ENCODE peak calls at places on chromosomes 6 and 20, in five cellular contexts. V is A549, A is K562, X is HepG2, D is H1. B is an unnamed sample.

GRCh38 chr6:158861686-158862381 is 42.7 kb upstream of the EZR start:
- DNase-seq in V (no peak), A (no peak), X (no peak), D (no peak), B (no peak)

GRCh38 chr6:156994215-156995076 is 217.3 kb downstream of the ARID1B start:
- DNase-seq in V (no peak), A (no peak), X (no peak), D (no peak), B (no peak)

GRCh38 chr6:2786269-2786668 is 21.1 kb downstream of the WRNIP1 start:
- DNase-seq in V (no peak), A (no peak), X (no peak), D (no peak), B (no peak)

GRCh38 chr6:125220712-125221111 is 67.1 kb downstream of the TPD52L1 start:
- DNase-seq in V (no peak), A (no peak), X (no peak), D (no peak), B (no peak)

GRCh38 chr6:52288216-52288615 is 3.7 kb upstream of the MCM3 start:
- DNase-seq in V (no peak), A (no peak), X (no peak), D (no peak), B (no peak)

GRCh38 chr6:44002071-44002590 is 125.1 kb downstream of the MRPL14 start:
- DNase-seq in V (peak), A (no peak), X (peak), D (peak), B (no peak)

GRCh38 chr6:72760130-72760793 is 138.4 kb downstream of the KCNQ5 start:
- DNase-seq in V (no peak), A (no peak), X (no peak), D (no peak), B (no peak)

GRCh38 chr20:53848304-53848703 is 222.1 kb downstream of the BCAS1 start:
- DNase-seq in V (no peak), A (no peak), X (no peak), D (no peak), B (no peak)

GRCh38 chr6:12890171-12890790 is 173.7 kb downstream of the PHACTR1 start:
- DNase-seq in V (peak), A (peak), X (peak), D (no peak), B (no peak)

GRCh38 chr6:21578523-21578922 is 15.0 kb upstream of the SOX4 start:
- DNase-seq in V (no peak), A (no peak), X (no peak), D (no peak), B (no peak)

GRCh38 chr6:56101141-56101553 is 146.2 kb downstream of the COL21A1 start:
- DNase-seq in V (peak), A (no peak), X (peak), D (no peak), B (no peak)

GRCh38 chr20:53598140-53599038 is 4.8 kb upstream of the ZNF217 start:
- DNase-seq in V (no peak), A (no peak), X (no peak), D (no peak), B (no peak)

GRCh38 chr20:60808701-60809100 is 443.4 kb upstream of the CDH4 start:
- DNase-seq in V (no peak), A (no peak), X (no peak), D (no peak), B (no peak)

GRCh38 chr20:36549942-36550796 is 8.8 kb downstream of the MYL9 start:
- DNase-seq in V (no peak), A (no peak), X (no peak), D (no peak), B (no peak)

GRCh38 chr6:126302191-126302590 is 37.7 kb upstream of the CENPW start:
- DNase-seq in V (no peak), A (no peak), X (no peak), D (no peak), B (no peak)

GRCh38 chr20:61589055-61589385 is 337.0 kb downstream of the CDH4 start:
- DNase-seq in V (peak), A (no peak), X (no peak), D (no peak), B (no peak)

GRCh38 chr6:157280153-157280552 is 43.2 kb downstream of the TMEM242 start:
- DNase-seq in V (no peak), A (no peak), X (no peak), D (no peak), B (no peak)

GRCh38 chr6:20652691-20653479 is 118.6 kb downstream of the CDKAL1 start:
- DNase-seq in V (peak), A (no peak), X (no peak), D (no peak), B (no peak)

GRCh38 chr6:25886066-25886465 is 12.0 kb upstream of the SLC17A3 start:
- DNase-seq in V (no peak), A (no peak), X (no peak), D (no peak), B (no peak)

GRCh38 chr6:40714576-40715500 is 127.7 kb upstream of the LRFN2 start:
- DNase-seq in V (peak), A (peak), X (peak), D (no peak), B (no peak)

GRCh38 chr20:3661060-3661820 is 2.0 kb downstream of the GFRA4 start:
- DNase-seq in V (no peak), A (no peak), X (no peak), D (no peak), B (no peak)

GRCh38 chr6:107682721-107683120 is 141.4 kb downstream of the SCML4 start:
- DNase-seq in V (no peak), A (no peak), X (no peak), D (no peak), B (no peak)

DNA sequence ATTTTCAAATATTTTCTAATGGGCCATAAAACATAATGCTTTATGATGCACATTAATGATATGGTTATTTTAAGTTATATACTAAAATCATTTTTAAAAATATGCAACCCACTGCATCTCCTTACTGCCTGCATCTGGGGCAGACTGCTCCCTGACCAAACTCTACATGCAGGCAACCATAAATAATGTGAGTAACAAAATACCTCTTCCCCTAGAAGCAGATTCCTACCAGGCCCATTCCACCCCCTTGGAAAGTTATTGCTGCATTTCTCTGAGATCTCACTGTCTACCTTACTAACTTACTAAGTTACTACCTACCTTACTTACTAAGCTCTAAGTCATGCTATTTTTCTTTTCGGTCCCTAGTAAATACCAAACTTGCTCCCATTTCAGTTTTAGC is 71.8 kb downstream of the ATG5 start:
- DNase-seq in V (no peak), A (no peak), X (no peak), D (no peak), B (no peak)
- TF ChIP-seq KDM1A in V (no peak), A (no peak), X (no peak), D (no peak), B (no peak)

GRCh38 chr6:32153835-32154513 is at the start of gene PPT2:
- DNase-seq in V (peak), A (peak), X (peak), D (peak), B (no peak)
- TF ChIP-seq POLR2A in V (peak), A (peak), X (peak), D (peak), B (no peak)

GRCh38 chr6:37495199-37495913 is 4.3 kb downstream of the CCDC167 start:
- DNase-seq in V (no peak), A (no peak), X (no peak), D (no peak), B (no peak)

GRCh38 chr6:37491830-37492208 is 7.9 kb downstream of the CCDC167 start:
- DNase-seq in V (no peak), A (no peak), X (no peak), D (no peak), B (no peak)

GRCh38 chr6:37492236-37493046 is 7.3 kb downstream of the CCDC167 start:
- DNase-seq in V (no peak), A (no peak), X (no peak), D (no peak), B (no peak)

GRCh38 chr6:37491161-37491829 is 8.4 kb downstream of the CCDC167 start:
- DNase-seq in V (no peak), A (no peak), X (no peak), D (no peak), B (no peak)

GRCh38 chr6:37493047-37493995 is 6.4 kb downstream of the CCDC167 start:
- DNase-seq in V (no peak), A (no peak), X (no peak), D (no peak), B (no peak)
- TF ChIP-seq KDM1A in V (no peak), A (no peak), X (no peak), D (no peak), B (no peak)

DNA sequence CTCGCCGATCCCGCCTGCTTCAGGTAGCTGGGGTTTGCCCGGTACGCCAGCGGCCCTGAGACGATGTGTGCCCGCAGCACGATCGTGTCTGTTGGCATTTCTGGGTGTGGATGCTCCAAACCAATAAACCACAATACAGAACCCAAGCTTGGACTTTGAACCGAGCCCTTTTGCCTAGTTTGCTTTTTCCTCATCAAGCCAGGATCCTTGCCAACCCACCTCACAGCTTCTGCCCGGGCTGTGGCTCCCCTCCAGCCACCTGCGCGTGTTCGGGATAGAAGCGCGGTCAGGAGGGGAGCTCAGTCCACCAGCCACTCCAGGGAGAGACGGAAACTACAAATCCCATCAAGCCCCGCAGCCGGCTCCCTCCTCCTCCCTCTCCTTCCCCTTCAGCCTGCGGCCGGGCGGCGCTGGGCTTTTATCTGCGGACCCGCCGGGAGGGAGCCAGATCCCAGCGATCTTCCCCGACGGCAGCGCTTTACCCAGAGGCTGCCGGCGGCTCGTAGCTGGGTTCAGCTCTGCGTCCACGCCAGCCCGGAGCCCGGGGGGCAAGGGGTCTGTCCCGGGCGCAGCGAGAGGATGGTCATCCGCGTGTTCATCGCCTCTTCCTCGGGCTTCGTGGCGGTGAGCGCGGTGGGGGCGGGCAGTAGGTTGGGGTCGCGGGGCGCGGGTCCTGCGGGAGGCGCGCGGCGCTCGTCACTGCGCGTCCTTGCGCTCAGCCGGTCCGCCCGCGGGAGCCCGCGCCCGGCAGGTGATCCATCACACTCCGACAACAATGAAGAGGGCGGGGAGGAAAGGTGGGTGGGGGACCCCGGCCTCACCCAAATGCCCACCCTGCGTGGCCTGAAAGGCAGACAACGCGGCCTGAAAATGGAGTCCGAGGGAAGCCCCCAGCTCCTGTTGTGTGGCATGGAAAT is at the start of gene SH3BGRL2:
- DNase-seq in V (peak), A (peak), X (peak), D (peak), B (no peak)
- TF ChIP-seq POLR2A in V (no peak), A (peak), X (peak), D (peak), B (no peak)

DNA sequence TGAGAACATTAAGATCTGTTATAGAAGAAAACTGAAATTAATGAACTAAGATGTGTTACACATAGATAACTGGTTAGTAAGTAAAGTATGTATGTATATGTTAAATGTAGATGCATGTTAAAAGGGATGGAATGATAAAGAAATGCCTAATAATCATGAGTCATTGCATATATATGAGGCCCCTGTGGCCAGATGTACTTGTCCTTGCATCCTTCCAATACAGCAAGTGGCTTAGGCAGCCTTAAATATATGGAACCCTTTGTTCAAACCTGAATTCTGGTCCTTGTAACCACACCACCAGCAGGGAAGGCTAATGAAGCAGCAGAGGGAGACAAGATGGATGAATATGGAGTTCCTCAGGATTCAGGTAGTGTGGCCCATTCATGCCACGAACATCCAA is 9.8 kb upstream of the AKAP7 start:
- DNase-seq in V (no peak), A (no peak), X (no peak), D (no peak), B (no peak)
- TF ChIP-seq KDM1A in V (no peak), A (no peak), X (no peak), D (no peak), B (no peak)

GRCh38 chr20:63697868-63698545 is 1.6 kb downstream of the TNFRSF6B start:
- DNase-seq in V (no peak), A (peak), X (no peak), D (no peak), B (no peak)

GRCh38 chr20:63695419-63696310 is 787 bp upstream of the TNFRSF6B start:
- DNase-seq in V (no peak), A (peak), X (no peak), D (no peak), B (no peak)

GRCh38 chr20:63696311-63696627 is 183 bp upstream of the TNFRSF6B start:
- DNase-seq in V (no peak), A (peak), X (no peak), D (peak), B (no peak)

GRCh38 chr20:63697357-63697867 is 960 bp downstream of the TNFRSF6B start:
- DNase-seq in V (no peak), A (peak), X (no peak), D (no peak), B (no peak)

DNA sequence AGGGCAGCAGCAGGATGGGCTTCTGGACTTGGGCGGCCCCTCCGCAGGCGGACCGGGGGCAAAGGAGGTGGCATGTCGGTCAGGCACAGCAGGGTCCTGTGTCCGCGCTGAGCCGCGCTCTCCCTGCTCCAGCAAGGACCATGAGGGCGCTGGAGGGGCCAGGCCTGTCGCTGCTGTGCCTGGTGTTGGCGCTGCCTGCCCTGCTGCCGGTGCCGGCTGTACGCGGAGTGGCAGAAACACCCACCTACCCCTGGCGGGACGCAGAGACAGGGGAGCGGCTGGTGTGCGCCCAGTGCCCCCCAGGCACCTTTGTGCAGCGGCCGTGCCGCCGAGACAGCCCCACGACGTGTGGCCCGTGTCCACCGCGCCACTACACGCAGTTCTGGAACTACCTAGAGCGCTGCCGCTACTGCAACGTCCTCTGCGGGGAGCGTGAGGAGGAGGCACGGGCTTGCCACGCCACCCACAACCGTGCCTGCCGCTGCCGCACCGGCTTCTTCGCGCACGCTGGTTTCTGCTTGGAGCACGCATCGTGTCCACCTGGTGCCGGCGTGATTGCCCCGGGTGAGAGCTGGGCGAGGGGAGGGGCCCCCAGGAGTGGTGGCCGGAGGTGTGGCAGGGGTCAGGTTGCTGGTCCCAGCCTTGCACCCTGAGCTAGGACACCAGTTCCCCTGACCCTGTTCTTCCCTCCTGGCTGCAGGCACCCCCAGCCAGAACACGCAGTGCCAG is at the start of gene TNFRSF6B:
- DNase-seq in V (no peak), A (peak), X (no peak), D (no peak), B (no peak)
- TF ChIP-seq POLR2A in V (no peak), A (peak), X (peak), D (peak), B (peak)

GRCh38 chr20:63332488-63333240 is 28.5 kb downstream of the CHRNA4 start:
- DNase-seq in V (no peak), A (no peak), X (no peak), D (no peak), B (no peak)
- TF ChIP-seq KDM1A in V (no peak), A (no peak), X (no peak), D (no peak), B (no peak)